ENCODE peak calls at places on chromosomes 1 and 21, in four cellular contexts. U is K562, O is HepG2, I is GM12878. Y is an unnamed sample.

GRCh38 chr1:89519779-89520358 is 4.8 kb upstream of the LRRC8B start:
- DNase-seq in U (peak; percentile 52), O (peak; percentile 32), I (no peak), Y (peak; percentile 61)

GRCh38 chr21:45076245-45076661 is 1.9 kb downstream of the ADARB1 start:
- DNase-seq in U (no peak), O (peak; percentile 14), I (no peak), Y (no peak)

GRCh38 chr1:43243299-43243698 is 26.5 kb upstream of the TMEM125 start:
- DNase-seq in U (no peak), O (no peak), I (no peak), Y (no peak)

GRCh38 chr1:94792473-94792875 is 27.7 kb upstream of the SLC44A3 start:
- DNase-seq in U (no peak), O (no peak), I (peak; percentile 45), Y (no peak)

GRCh38 chr1:204445860-204446412 is 34.3 kb upstream of the PPP1R15B start:
- DNase-seq in U (peak; percentile 77), O (peak; percentile 18), I (no peak), Y (peak; percentile 88)

GRCh38 chr1:22143065-22143514 is at the start of gene WNT4:
- DNase-seq in U (peak; percentile 97), O (no peak), I (no peak), Y (peak; percentile 72)

GRCh38 chr1:198774418-198774817 is 135.6 kb downstream of the PTPRC start:
- DNase-seq in U (no peak), O (no peak), I (no peak), Y (no peak)

GRCh38 chr1:40663324-40664166 is 1.9 kb downstream of the RIMS3 start:
- DNase-seq in U (no peak), O (no peak), I (no peak), Y (no peak)

GRCh38 chr1:22331618-22332017 is 120.0 kb upstream of the ZBTB40 start:
- DNase-seq in U (no peak), O (no peak), I (no peak), Y (no peak)

GRCh38 chr1:169892176-169892818 is 1.4 kb downstream of the SCYL3 start:
- DNase-seq in U (no peak), O (no peak), I (no peak), Y (no peak)

GRCh38 chr1:179047637-179048002 is 21.9 kb downstream of the FAM20B start:
- DNase-seq in U (no peak), O (no peak), I (no peak), Y (no peak)
- TF ChIP-seq TARDBP in U (no peak), O (no peak), I (no peak), Y (no peak)

GRCh38 chr21:31198575-31198974 is 145.5 kb downstream of the TIAM1 start:
- DNase-seq in U (peak; percentile 46), O (peak; percentile 30), I (no peak), Y (peak; percentile 44)
- TF ChIP-seq TARDBP in U (peak; percentile 28), O (no peak), I (no peak), Y (no peak)

GRCh38 chr1:201061049-201061448 is 37.5 kb upstream of the KIF21B start:
- DNase-seq in U (no peak), O (no peak), I (no peak), Y (no peak)

GRCh38 chr1:201063190-201063544 is 39.7 kb upstream of the KIF21B start:
- DNase-seq in U (no peak), O (peak; percentile 15), I (no peak), Y (no peak)

GRCh38 chr1:201061886-201062285 is 38.4 kb upstream of the KIF21B start:
- DNase-seq in U (no peak), O (no peak), I (no peak), Y (no peak)

GRCh38 chr1:201060586-201060985 is 37.1 kb upstream of the KIF21B start:
- DNase-seq in U (no peak), O (no peak), I (no peak), Y (no peak)

DNA sequence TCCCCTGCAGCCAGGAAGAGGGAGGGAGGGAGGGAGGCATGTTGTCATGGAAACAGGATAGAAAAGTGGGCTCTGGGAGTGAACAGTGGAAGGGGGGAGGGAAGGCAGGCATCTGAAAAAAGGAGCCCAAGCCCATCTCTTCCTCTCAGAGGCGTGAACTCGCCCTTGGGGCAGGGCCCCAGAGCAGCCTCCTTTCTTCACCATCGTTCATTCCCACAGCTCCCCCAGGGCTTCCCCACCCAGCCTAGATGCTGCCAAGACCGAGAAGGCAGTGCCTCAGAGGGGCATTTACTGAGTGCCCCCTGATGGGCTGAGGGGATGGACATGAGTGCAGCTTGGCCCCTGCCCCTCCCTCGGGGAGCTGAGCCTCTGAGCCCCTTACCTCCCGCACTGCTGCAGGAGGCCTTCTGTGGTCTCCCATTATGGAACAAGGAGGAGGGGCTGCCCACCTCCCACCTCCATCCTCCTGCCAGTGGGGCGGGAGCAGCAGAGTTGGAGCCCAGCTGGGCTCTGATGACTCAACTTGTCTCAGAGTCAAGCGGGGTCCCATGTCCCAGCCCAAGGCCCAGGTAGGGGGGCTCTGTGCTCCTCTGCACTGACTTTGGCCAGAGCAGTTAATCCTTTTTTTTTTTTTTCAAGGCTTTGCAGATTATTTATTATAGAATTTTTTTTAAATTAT is 39.1 kb upstream of the KIF21B start:
- DNase-seq in U (no peak), O (no peak), I (no peak), Y (no peak)
- TF ChIP-seq TARDBP in U (no peak), O (no peak), I (no peak), Y (no peak)

GRCh38 chr1:183228650-183229220 is 42.7 kb downstream of the LAMC2 start:
- DNase-seq in U (no peak), O (peak; percentile 36), I (no peak), Y (no peak)

GRCh38 chr1:183226361-183226760 is 40.3 kb downstream of the LAMC2 start:
- DNase-seq in U (no peak), O (no peak), I (no peak), Y (no peak)

GRCh38 chr1:183227382-183227781 is 41.3 kb downstream of the LAMC2 start:
- DNase-seq in U (no peak), O (no peak), I (no peak), Y (no peak)

GRCh38 chr1:183226963-183227362 is 40.9 kb downstream of the LAMC2 start:
- DNase-seq in U (no peak), O (no peak), I (no peak), Y (no peak)

DNA sequence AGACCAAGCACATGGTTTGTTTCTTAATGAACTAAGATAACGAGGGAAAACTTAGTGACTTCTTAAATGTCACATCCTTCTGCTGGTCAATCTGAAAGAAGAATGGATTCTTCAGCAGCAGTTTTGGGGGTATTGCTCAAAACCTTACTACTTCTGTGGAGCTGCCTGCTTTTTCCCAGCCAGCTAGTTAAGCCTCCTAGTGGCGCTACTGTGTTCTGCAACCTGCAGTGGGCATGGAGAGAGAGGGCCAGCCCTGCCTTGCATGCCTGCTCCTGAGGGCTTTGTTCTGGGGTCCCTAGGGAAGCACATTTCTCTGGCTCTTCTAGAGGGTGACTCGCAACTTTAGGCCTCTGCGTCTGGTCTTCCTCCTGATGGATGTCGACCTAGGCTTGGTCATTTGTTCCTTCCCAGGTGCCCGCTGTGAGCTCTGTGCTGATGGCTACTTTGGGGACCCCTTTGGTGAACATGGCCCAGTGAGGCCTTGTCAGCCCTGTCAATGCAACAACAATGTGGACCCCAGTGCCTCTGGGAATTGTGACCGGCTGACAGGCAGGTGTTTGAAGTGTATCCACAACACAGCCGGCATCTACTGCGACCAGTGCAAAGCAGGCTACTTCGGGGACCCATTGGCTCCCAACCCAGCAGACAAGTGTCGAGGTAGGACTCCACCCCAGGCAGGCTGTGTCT is 42.0 kb downstream of the LAMC2 start:
- DNase-seq in U (peak; percentile 66), O (peak; percentile 30), I (no peak), Y (peak; percentile 85)
- TF ChIP-seq TARDBP in U (no peak), O (peak; percentile 27), I (no peak), Y (no peak)

DNA sequence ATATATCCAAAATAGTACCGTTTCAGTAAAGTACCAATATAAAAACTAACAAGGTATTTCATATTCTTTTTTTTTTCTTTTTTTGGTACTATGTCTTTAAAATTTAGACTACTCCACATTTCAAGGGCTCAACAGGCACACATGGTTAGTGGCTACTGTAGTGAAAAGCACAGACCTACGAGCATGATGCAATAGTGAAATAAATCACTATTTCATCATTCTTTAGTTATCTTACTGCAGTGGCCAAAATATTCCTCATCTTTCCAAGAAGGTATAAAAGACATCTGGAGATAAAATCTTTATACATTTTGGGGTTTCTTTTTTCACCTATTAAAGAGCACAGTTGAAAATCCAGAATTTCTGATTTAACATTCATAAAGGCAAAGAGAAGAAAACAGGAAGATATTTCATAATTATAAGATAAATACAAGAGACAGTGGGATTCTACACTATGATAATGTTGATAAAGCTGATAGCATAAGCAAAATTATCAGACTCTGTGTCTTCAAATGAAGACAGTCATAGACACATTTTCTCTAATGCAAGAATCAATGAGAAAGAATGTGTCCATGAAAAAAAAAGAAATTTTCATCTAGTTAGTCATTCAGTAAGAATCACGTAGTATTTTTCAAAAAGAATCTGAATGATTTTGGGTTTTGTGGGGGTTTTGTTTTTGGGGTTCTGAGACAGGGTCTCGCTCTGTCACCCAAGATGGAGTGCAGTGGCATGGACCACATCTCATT is 41.9 kb downstream of the CEP170 start:
- DNase-seq in U (no peak), O (no peak), I (no peak), Y (no peak)
- TF ChIP-seq TARDBP in U (no peak), O (no peak), I (no peak), Y (no peak)

GRCh38 chr1:48469616-48470500 is 2.1 kb downstream of the SPATA6 start:
- DNase-seq in U (no peak), O (no peak), I (no peak), Y (no peak)
- TF ChIP-seq TARDBP in U (no peak), O (no peak), I (no peak), Y (no peak)

GRCh38 chr1:78743626-78744025 is 94.0 kb downstream of the IFI44 start:
- DNase-seq in U (no peak), O (no peak), I (no peak), Y (no peak)
- TF ChIP-seq TARDBP in U (no peak), O (no peak), I (no peak), Y (no peak)

GRCh38 chr21:38911523-38912354 is 106.0 kb downstream of the ETS2 start:
- DNase-seq in U (no peak), O (no peak), I (no peak), Y (no peak)
- TF ChIP-seq TARDBP in U (no peak), O (no peak), I (no peak), Y (no peak)

DNA sequence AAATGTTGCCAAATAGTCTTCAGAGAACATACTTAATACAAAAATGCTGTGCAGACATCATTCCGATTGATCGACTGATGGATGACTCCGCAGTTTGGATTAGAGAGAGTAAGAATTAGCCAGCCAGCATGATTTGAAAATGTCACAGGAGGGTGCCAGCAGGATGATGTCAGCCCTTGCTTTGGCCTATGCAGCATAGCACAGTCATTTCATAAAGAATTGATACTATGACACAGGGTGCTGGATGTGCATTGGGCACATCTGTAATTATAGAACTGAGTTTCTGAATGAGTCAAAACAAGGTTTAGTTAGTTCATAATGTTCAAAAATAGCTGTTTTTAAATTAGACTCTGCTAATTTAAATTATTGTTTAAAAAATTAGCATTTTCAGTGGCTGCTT is 21.6 kb upstream of the TRAF5 start:
- DNase-seq in U (no peak), O (no peak), I (no peak), Y (peak; percentile 28)
- TF ChIP-seq TARDBP in U (no peak), O (no peak), I (no peak), Y (no peak)